ENCODE peak calls at places on chromosomes 5 and 9, in nine cellular contexts. One of them, this sample, is unnamed.

GRCh38 chr5:176780071-176780850 is 30.1 kb upstream of the UNC5A start:
- DNase-seq in heart right ventricle: no peak
- DNase-seq in SK-N-MC: no peak
- DNase-seq in small intestine: peak
- DNase-seq in CD4-positive, alpha-beta memory T cell: no peak
- DNase-seq in hepatocyte: no peak
- DNase-seq in DND-41: no peak
- DNase-seq in dorsolateral prefrontal cortex: no peak
- DNase-seq in stomach: no peak
- DNase-seq in this sample: no peak

GRCh38 chr9:120909904-120910303 is 16.7 kb downstream of the TRAF1 start:
- DNase-seq in heart right ventricle: no peak
- DNase-seq in SK-N-MC: no peak
- DNase-seq in small intestine: no peak
- DNase-seq in CD4-positive, alpha-beta memory T cell: no peak
- DNase-seq in hepatocyte: no peak
- DNase-seq in DND-41: peak
- DNase-seq in dorsolateral prefrontal cortex: no peak
- DNase-seq in stomach: no peak
- DNase-seq in this sample: no peak

GRCh38 chr9:87776481-87777373 is 50.8 kb downstream of the CTSL start:
- DNase-seq in heart right ventricle: no peak
- DNase-seq in SK-N-MC: no peak
- DNase-seq in small intestine: no peak
- DNase-seq in CD4-positive, alpha-beta memory T cell: no peak
- DNase-seq in hepatocyte: no peak
- DNase-seq in DND-41: no peak
- DNase-seq in dorsolateral prefrontal cortex: no peak
- DNase-seq in stomach: no peak
- DNase-seq in this sample: no peak

GRCh38 chr5:78677777-78678668 is 29.5 kb upstream of the LHFPL2 start:
- DNase-seq in heart right ventricle: peak
- DNase-seq in SK-N-MC: no peak
- DNase-seq in small intestine: no peak
- DNase-seq in CD4-positive, alpha-beta memory T cell: no peak
- DNase-seq in hepatocyte: peak
- DNase-seq in DND-41: no peak
- DNase-seq in dorsolateral prefrontal cortex: no peak
- DNase-seq in stomach: no peak
- DNase-seq in this sample: no peak

GRCh38 chr5:36298546-36298945 is 3.2 kb downstream of the RANBP3L start:
- DNase-seq in heart right ventricle: no peak
- DNase-seq in SK-N-MC: no peak
- DNase-seq in small intestine: no peak
- DNase-seq in CD4-positive, alpha-beta memory T cell: no peak
- DNase-seq in hepatocyte: no peak
- DNase-seq in DND-41: no peak
- DNase-seq in dorsolateral prefrontal cortex: no peak
- DNase-seq in stomach: no peak
- DNase-seq in this sample: no peak

GRCh38 chr9:102728946-102729345 is 266.2 kb upstream of the CYLC2 start:
- DNase-seq in heart right ventricle: no peak
- DNase-seq in SK-N-MC: no peak
- DNase-seq in small intestine: no peak
- DNase-seq in CD4-positive, alpha-beta memory T cell: no peak
- DNase-seq in hepatocyte: no peak
- DNase-seq in DND-41: no peak
- DNase-seq in dorsolateral prefrontal cortex: no peak
- DNase-seq in stomach: no peak
- DNase-seq in this sample: no peak

GRCh38 chr5:141363952-141364660 is at the start of gene PCDHGA5:
- DNase-seq in heart right ventricle: no peak
- DNase-seq in SK-N-MC: no peak
- DNase-seq in small intestine: no peak
- DNase-seq in CD4-positive, alpha-beta memory T cell: no peak
- DNase-seq in hepatocyte: no peak
- DNase-seq in DND-41: no peak
- DNase-seq in dorsolateral prefrontal cortex: no peak
- DNase-seq in stomach: no peak
- DNase-seq in this sample: no peak

GRCh38 chr9:17839744-17840143 is 260.9 kb downstream of the SH3GL2 start:
- DNase-seq in heart right ventricle: no peak
- DNase-seq in SK-N-MC: no peak
- DNase-seq in small intestine: no peak
- DNase-seq in CD4-positive, alpha-beta memory T cell: no peak
- DNase-seq in hepatocyte: peak
- DNase-seq in DND-41: no peak
- DNase-seq in dorsolateral prefrontal cortex: no peak
- DNase-seq in stomach: no peak
- DNase-seq in this sample: no peak

GRCh38 chr9:112486221-112487007 is at the start of gene KIAA1958:
- DNase-seq in heart right ventricle: peak
- DNase-seq in SK-N-MC: no peak
- DNase-seq in small intestine: peak
- DNase-seq in CD4-positive, alpha-beta memory T cell: peak
- DNase-seq in hepatocyte: peak
- DNase-seq in DND-41: peak
- DNase-seq in dorsolateral prefrontal cortex: peak
- DNase-seq in stomach: peak
- DNase-seq in this sample: peak

GRCh38 chr5:74082504-74082903 is 456.5 kb downstream of the ARHGEF28 start:
- DNase-seq in heart right ventricle: no peak
- DNase-seq in SK-N-MC: no peak
- DNase-seq in small intestine: no peak
- DNase-seq in CD4-positive, alpha-beta memory T cell: no peak
- DNase-seq in hepatocyte: no peak
- DNase-seq in DND-41: no peak
- DNase-seq in dorsolateral prefrontal cortex: no peak
- DNase-seq in stomach: no peak
- DNase-seq in this sample: no peak

GRCh38 chr9:132411091-132411508 is 1.1 kb downstream of the CFAP77 start:
- DNase-seq in heart right ventricle: peak
- DNase-seq in SK-N-MC: no peak
- DNase-seq in small intestine: peak
- DNase-seq in CD4-positive, alpha-beta memory T cell: peak
- DNase-seq in hepatocyte: peak
- DNase-seq in DND-41: peak
- DNase-seq in dorsolateral prefrontal cortex: no peak
- DNase-seq in stomach: peak
- DNase-seq in this sample: peak

GRCh38 chr9:2093920-2094597 is 78.9 kb downstream of the SMARCA2 start:
- DNase-seq in heart right ventricle: no peak
- DNase-seq in SK-N-MC: no peak
- DNase-seq in small intestine: no peak
- DNase-seq in CD4-positive, alpha-beta memory T cell: no peak
- DNase-seq in hepatocyte: no peak
- DNase-seq in DND-41: no peak
- DNase-seq in dorsolateral prefrontal cortex: no peak
- DNase-seq in stomach: no peak
- DNase-seq in this sample: no peak

GRCh38 chr5:54705994-54706616 is 188.5 kb downstream of the SNX18 start:
- DNase-seq in heart right ventricle: no peak
- DNase-seq in SK-N-MC: no peak
- DNase-seq in small intestine: no peak
- DNase-seq in CD4-positive, alpha-beta memory T cell: no peak
- DNase-seq in hepatocyte: no peak
- DNase-seq in DND-41: no peak
- DNase-seq in dorsolateral prefrontal cortex: no peak
- DNase-seq in stomach: no peak
- DNase-seq in this sample: no peak

GRCh38 chr9:72667181-72667580 is 145.8 kb downstream of the TMC1 start:
- DNase-seq in heart right ventricle: no peak
- DNase-seq in SK-N-MC: no peak
- DNase-seq in small intestine: no peak
- DNase-seq in CD4-positive, alpha-beta memory T cell: no peak
- DNase-seq in hepatocyte: no peak
- DNase-seq in DND-41: no peak
- DNase-seq in dorsolateral prefrontal cortex: no peak
- DNase-seq in stomach: no peak
- DNase-seq in this sample: no peak

GRCh38 chr9:83280259-83280658 is 217.3 kb upstream of the RASEF start:
- DNase-seq in heart right ventricle: no peak
- DNase-seq in SK-N-MC: no peak
- DNase-seq in small intestine: no peak
- DNase-seq in CD4-positive, alpha-beta memory T cell: no peak
- DNase-seq in hepatocyte: no peak
- DNase-seq in DND-41: no peak
- DNase-seq in dorsolateral prefrontal cortex: no peak
- DNase-seq in stomach: no peak
- DNase-seq in this sample: no peak

GRCh38 chr9:120587357-120587756 is 7.4 kb upstream of the CDK5RAP2 start:
- DNase-seq in heart right ventricle: no peak
- DNase-seq in SK-N-MC: no peak
- DNase-seq in small intestine: no peak
- DNase-seq in CD4-positive, alpha-beta memory T cell: no peak
- DNase-seq in hepatocyte: no peak
- DNase-seq in DND-41: no peak
- DNase-seq in dorsolateral prefrontal cortex: no peak
- DNase-seq in stomach: no peak
- DNase-seq in this sample: no peak

GRCh38 chr9:83239787-83240186 is 176.8 kb upstream of the RASEF start:
- DNase-seq in heart right ventricle: no peak
- DNase-seq in SK-N-MC: no peak
- DNase-seq in small intestine: no peak
- DNase-seq in CD4-positive, alpha-beta memory T cell: no peak
- DNase-seq in hepatocyte: no peak
- DNase-seq in DND-41: no peak
- DNase-seq in dorsolateral prefrontal cortex: no peak
- DNase-seq in stomach: no peak
- DNase-seq in this sample: no peak

GRCh38 chr9:7240569-7241311 is 483.0 kb downstream of the KDM4C start:
- DNase-seq in heart right ventricle: no peak
- DNase-seq in SK-N-MC: no peak
- DNase-seq in small intestine: no peak
- DNase-seq in CD4-positive, alpha-beta memory T cell: no peak
- DNase-seq in hepatocyte: no peak
- DNase-seq in DND-41: no peak
- DNase-seq in dorsolateral prefrontal cortex: no peak
- DNase-seq in stomach: no peak
- DNase-seq in this sample: no peak

DNA sequence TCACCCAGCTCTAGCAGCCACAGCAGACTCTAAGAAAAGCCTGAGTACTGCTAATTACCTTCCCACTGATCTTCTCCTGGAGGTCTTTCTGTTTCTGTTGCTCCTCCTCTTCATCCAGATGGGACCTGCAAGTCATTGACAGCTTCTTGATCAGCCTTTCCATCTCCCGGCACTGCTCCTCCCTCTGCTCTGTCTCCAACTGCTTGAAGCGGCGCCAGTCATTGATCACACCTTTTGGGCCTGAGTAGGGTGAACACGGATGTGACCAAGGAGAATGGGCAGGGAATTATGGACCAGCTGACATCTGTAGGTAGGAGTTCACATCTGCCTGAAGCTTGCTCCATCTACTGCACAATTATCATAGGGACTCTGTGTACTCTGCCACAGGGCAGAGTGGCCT is 5.4 kb downstream of the PDCL start:
- DNase-seq in heart right ventricle: no peak
- DNase-seq in SK-N-MC: no peak
- DNase-seq in small intestine: no peak
- DNase-seq in CD4-positive, alpha-beta memory T cell: no peak
- DNase-seq in hepatocyte: no peak
- DNase-seq in DND-41: no peak
- DNase-seq in dorsolateral prefrontal cortex: no peak
- DNase-seq in stomach: no peak
- DNase-seq in this sample: no peak
- H3K27ac ChIP-seq in heart right ventricle: no peak
- H3K27ac ChIP-seq in SK-N-MC: no peak
- H3K27ac ChIP-seq in small intestine: no peak
- H3K27ac ChIP-seq in CD4-positive, alpha-beta memory T cell: no peak
- H3K27ac ChIP-seq in hepatocyte: no peak
- H3K27ac ChIP-seq in DND-41: no peak
- H3K27ac ChIP-seq in dorsolateral prefrontal cortex: no peak
- H3K27ac ChIP-seq in stomach: no peak
- H3K27ac ChIP-seq in this sample: no peak

GRCh38 chr5:129461816-129462396 is 1.8 kb downstream of the ADAMTS19 start:
- DNase-seq in heart right ventricle: no peak
- DNase-seq in SK-N-MC: no peak
- DNase-seq in small intestine: no peak
- DNase-seq in CD4-positive, alpha-beta memory T cell: no peak
- DNase-seq in hepatocyte: no peak
- DNase-seq in DND-41: no peak
- DNase-seq in dorsolateral prefrontal cortex: no peak
- DNase-seq in stomach: no peak
- DNase-seq in this sample: no peak
- H3K27ac ChIP-seq in heart right ventricle: no peak
- H3K27ac ChIP-seq in SK-N-MC: no peak
- H3K27ac ChIP-seq in small intestine: no peak
- H3K27ac ChIP-seq in CD4-positive, alpha-beta memory T cell: no peak
- H3K27ac ChIP-seq in hepatocyte: peak
- H3K27ac ChIP-seq in DND-41: no peak
- H3K27ac ChIP-seq in dorsolateral prefrontal cortex: peak
- H3K27ac ChIP-seq in stomach: no peak
- H3K27ac ChIP-seq in this sample: no peak

DNA sequence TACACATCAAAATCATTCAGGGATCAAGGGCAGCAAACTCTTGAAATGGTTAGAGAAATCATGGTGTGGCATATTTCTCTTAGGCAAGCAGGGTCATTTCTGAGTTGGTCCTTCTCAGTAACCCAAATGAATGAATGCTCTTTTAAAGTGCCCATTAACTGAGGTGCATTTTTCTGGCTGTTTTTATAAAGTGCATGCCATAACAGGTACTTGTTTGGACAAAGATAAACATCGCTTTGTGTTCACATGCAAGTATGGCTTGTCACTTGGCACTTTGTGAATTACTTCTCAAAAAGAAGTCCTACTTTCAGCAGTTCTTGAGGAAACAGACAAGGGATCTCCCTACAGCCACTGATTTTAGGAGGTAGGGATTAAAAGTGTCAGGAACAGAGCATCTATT is 64.8 kb upstream of the IFNE start:
- DNase-seq in heart right ventricle: no peak
- DNase-seq in SK-N-MC: no peak
- DNase-seq in small intestine: no peak
- DNase-seq in CD4-positive, alpha-beta memory T cell: no peak
- DNase-seq in hepatocyte: no peak
- DNase-seq in DND-41: no peak
- DNase-seq in dorsolateral prefrontal cortex: no peak
- DNase-seq in stomach: no peak
- DNase-seq in this sample: no peak
- H3K27ac ChIP-seq in heart right ventricle: no peak
- H3K27ac ChIP-seq in SK-N-MC: no peak
- H3K27ac ChIP-seq in small intestine: no peak
- H3K27ac ChIP-seq in CD4-positive, alpha-beta memory T cell: no peak
- H3K27ac ChIP-seq in hepatocyte: no peak
- H3K27ac ChIP-seq in DND-41: no peak
- H3K27ac ChIP-seq in dorsolateral prefrontal cortex: no peak
- H3K27ac ChIP-seq in stomach: no peak
- H3K27ac ChIP-seq in this sample: no peak

DNA sequence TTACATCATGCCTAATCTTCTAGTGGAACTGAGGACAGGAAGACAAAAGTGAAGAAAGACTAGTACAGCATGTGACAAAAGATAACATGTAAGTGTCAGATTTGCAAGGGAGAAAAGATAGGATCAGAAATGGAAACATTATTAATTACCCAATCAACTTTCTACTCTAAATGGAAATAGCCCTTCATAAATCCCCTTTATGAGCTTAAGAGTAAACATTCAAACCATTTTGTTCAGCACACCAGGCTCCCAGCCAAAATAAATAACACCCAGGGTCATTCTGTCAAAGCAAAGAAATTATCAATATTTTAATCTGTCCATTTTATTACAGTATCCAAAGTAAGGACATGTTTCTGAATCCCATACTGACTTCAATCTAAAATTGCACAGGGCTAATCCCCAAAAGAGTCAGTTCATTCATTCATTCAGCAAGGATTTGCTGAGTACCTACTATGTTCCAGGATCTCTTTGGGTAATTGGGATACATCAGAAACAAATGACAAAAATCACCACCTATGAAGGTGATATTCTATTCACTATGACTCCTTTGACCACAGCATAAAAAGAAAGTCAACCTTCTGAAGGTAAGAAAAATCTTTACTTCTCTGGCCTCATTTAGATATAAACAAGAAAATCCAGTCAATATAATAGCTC is 5.3 kb downstream of the PRELID2 start:
- DNase-seq in heart right ventricle: no peak
- DNase-seq in SK-N-MC: no peak
- DNase-seq in small intestine: peak
- DNase-seq in CD4-positive, alpha-beta memory T cell: no peak
- DNase-seq in hepatocyte: no peak
- DNase-seq in DND-41: no peak
- DNase-seq in dorsolateral prefrontal cortex: no peak
- DNase-seq in stomach: no peak
- DNase-seq in this sample: no peak
- H3K27ac ChIP-seq in heart right ventricle: no peak
- H3K27ac ChIP-seq in SK-N-MC: no peak
- H3K27ac ChIP-seq in small intestine: no peak
- H3K27ac ChIP-seq in CD4-positive, alpha-beta memory T cell: no peak
- H3K27ac ChIP-seq in hepatocyte: no peak
- H3K27ac ChIP-seq in DND-41: no peak
- H3K27ac ChIP-seq in dorsolateral prefrontal cortex: no peak
- H3K27ac ChIP-seq in stomach: peak
- H3K27ac ChIP-seq in this sample: no peak